ENCODE peak calls at places on chromosomes 16 and 17, in five cellular contexts. U is NCI-H1092 treated with DMSO at 0.1 percent for 48 hours, W is EH, E is choroid plexus epithelial cell, Q is nucleus accumbens. F is an unnamed sample.

GRCh38 chr17:49899588-49899987 is 51.7 kb upstream of the TAC4 start:
- DNase-seq in Q (no peak), W (no peak), U (no peak), E (no peak), F (no peak)

GRCh38 chr16:87706278-87707000 is 59.3 kb downstream of the KLHDC4 start:
- DNase-seq in W (no peak), U (peak), E (no peak), Q (no peak), F (no peak)

GRCh38 chr16:72113616-72113945 is 19.9 kb downstream of the DHX38 start:
- DNase-seq in E (no peak), Q (no peak), U (no peak), W (no peak), F (no peak)

GRCh38 chr16:64543401-64543800 is 578.5 kb downstream of the CDH11 start:
- DNase-seq in Q (no peak), E (no peak), W (no peak), U (no peak), F (no peak)

GRCh38 chr16:30031477-30031918 is 427 bp upstream of the TLCD3B start:
- DNase-seq in Q (no peak), U (no peak), E (no peak), W (no peak), F (no peak)

GRCh38 chr17:21318439-21318838 is 33.9 kb downstream of the MAP2K3 start:
- DNase-seq in E (no peak), U (no peak), W (no peak), Q (no peak), F (peak)

GRCh38 chr16:48405907-48406306 is 20.7 kb upstream of the SIAH1 start:
- DNase-seq in W (no peak), Q (no peak), E (no peak), U (no peak), F (no peak)

GRCh38 chr16:1779234-1779701 is 3.1 kb downstream of the SPSB3 start:
- DNase-seq in Q (no peak), E (no peak), U (no peak), W (no peak), F (no peak)

GRCh38 chr17:82775033-82775823 is 23.4 kb downstream of the TBCD start:
- DNase-seq in U (peak), E (peak), W (peak), Q (peak), F (peak)

GRCh38 chr16:67163164-67163902 is 1.2 kb upstream of the HSF4 start:
- DNase-seq in Q (peak), W (peak), U (peak), E (peak), F (peak)